ENCODE peak calls at places on chromosomes 3 and 15, in eight cellular contexts. M, Y, K, P, S, V, N and F are unnamed samples.

GRCh38 chr3:77236118-77236517 is 196.2 kb downstream of the ROBO2 start:
- DNase-seq in M (no peak), V (no peak), N (no peak), Y (no peak), K (no peak), P (no peak), S (no peak), F (no peak)

GRCh38 chr3:128481438-128481942 is 11.5 kb downstream of the GATA2 start:
- DNase-seq in P (no peak), V (peak; percentile 51), K (no peak), S (no peak), M (no peak), N (no peak), Y (no peak), F (peak; percentile 53)

GRCh38 chr15:48119277-48119676 is 1.5 kb upstream of the SLC24A5 start:
- DNase-seq in N (no peak), Y (no peak), K (no peak), P (no peak), M (no peak), V (no peak), S (no peak), F (no peak)

GRCh38 chr3:133573054-133573628 is 345 bp upstream of the CDV3 start:
- DNase-seq in P (peak; percentile 100), S (peak; percentile 100), N (peak; percentile 100), Y (peak; percentile 100), K (peak; percentile 100), M (peak; percentile 99), V (peak; percentile 100), F (peak; percentile 100)

GRCh38 chr15:52112203-52112750 is 298 bp downstream of the BCL2L10 start:
- DNase-seq in S (peak; percentile 50), K (no peak), M (no peak), Y (no peak), P (no peak), V (peak; percentile 48), N (no peak), F (peak; percentile 48)

GRCh38 chr15:100628746-100629145 is 26.4 kb downstream of the ASB7 start:
- DNase-seq in V (peak; percentile 73), Y (no peak), K (no peak), M (no peak), N (no peak), P (no peak), S (no peak), F (no peak)

GRCh38 chr3:109023656-109024254 is 70.1 kb upstream of the GUCA1C start:
- DNase-seq in P (peak; percentile 18), V (peak; percentile 64), M (no peak), N (peak; percentile 63), S (peak; percentile 27), Y (peak; percentile 21), K (peak; percentile 47), F (peak; percentile 44)

GRCh38 chr3:38829404-38829803 is 13.4 kb upstream of the SCN10A start:
- DNase-seq in M (no peak), K (peak; percentile 89), S (no peak), V (peak; percentile 73), P (peak; percentile 60), Y (no peak), N (peak; percentile 79), F (peak; percentile 73)

GRCh38 chr3:100463002-100463401 is 29.4 kb upstream of the TMEM45A start:
- DNase-seq in P (peak; percentile 62), K (peak; percentile 78), M (no peak), V (peak; percentile 90), S (peak; percentile 42), N (peak; percentile 81), Y (peak; percentile 39), F (peak; percentile 52)

GRCh38 chr3:107409365-107409764 is 32.1 kb downstream of the CCDC54 start:
- DNase-seq in V (no peak), N (no peak), S (no peak), P (no peak), K (no peak), Y (no peak), M (no peak), F (no peak)

GRCh38 chr15:57566840-57567239 is 24.9 kb upstream of the MYZAP start:
- DNase-seq in Y (no peak), M (no peak), P (no peak), N (no peak), S (peak; percentile 83), K (no peak), V (no peak), F (peak; percentile 93)

GRCh38 chr3:177468331-177468730 is 271.0 kb upstream of the TBL1XR1 start:
- DNase-seq in N (peak; percentile 96), S (no peak), M (no peak), P (peak; percentile 61), K (peak; percentile 96), Y (no peak), V (peak; percentile 76), F (no peak)

GRCh38 chr3:113953677-113954076 is 5.9 kb downstream of the ZDHHC23 start:
- DNase-seq in Y (no peak), N (no peak), S (no peak), P (peak; percentile 34), K (no peak), V (no peak), M (no peak), F (peak; percentile 33)

GRCh38 chr3:194375473-194375872 is 5.9 kb upstream of the LRRC15 start:
- DNase-seq in M (no peak), K (no peak), Y (no peak), V (no peak), P (no peak), N (no peak), S (no peak), F (peak; percentile 68)

GRCh38 chr3:66195347-66195783 is 25.4 kb upstream of the SLC25A26 start:
- DNase-seq in S (peak; percentile 36), K (peak; percentile 68), N (peak; percentile 72), M (peak; percentile 73), Y (no peak), P (peak; percentile 39), V (peak; percentile 77), F (peak; percentile 59)

GRCh38 chr3:30286007-30286669 is 320.3 kb upstream of the TGFBR2 start:
- DNase-seq in S (peak; percentile 66), V (peak; percentile 79), P (peak; percentile 93), N (peak; percentile 90), M (no peak), K (peak; percentile 88), Y (no peak), F (peak; percentile 99)

GRCh38 chr15:39578851-39579486 is 1.9 kb upstream of the THBS1 start:
- DNase-seq in Y (no peak), P (no peak), M (no peak), N (peak; percentile 31), V (peak; percentile 48), S (no peak), K (peak; percentile 52), F (peak; percentile 86)

DNA sequence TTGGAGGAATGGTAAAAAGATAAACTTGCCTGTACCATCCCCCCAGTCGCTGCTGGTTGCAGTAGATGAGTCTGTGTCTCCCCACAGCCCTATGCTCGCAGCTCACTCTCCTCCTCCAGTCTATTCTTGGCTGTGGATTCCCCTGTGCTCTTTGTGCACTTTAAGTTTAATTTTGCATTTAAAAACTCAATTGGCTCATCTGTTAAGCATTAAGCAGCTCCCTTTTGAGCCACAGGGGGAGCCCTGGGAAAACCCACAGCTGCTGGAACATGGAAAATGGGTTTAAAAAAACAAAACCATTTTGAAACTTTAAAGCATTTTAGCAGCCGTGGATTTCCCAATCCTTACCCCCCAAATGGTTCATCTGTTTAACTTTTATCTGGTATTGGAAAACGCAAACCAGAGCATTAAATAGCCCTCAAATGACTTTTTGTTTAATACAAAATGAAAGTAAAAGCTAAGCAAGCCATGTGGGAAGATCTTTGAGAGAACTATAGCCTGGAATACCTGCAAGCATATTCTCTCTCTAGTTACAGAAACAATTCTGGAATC is 536.9 kb downstream of the ZIC1 start:
- DNase-seq in N (peak; percentile 95), K (peak; percentile 95), V (peak; percentile 95), Y (no peak), S (no peak), P (peak; percentile 48), M (no peak), F (peak; percentile 68)
- H3K9ac ChIP-seq in N (no peak overlapping the region), K (peak overlapping the region; percentile 66), V (peak overlapping the region; percentile 67), Y (no peak overlapping the region), S (no peak overlapping the region), P (peak overlapping the region; percentile 36), M (no peak overlapping the region), F (no peak overlapping the region)

DNA sequence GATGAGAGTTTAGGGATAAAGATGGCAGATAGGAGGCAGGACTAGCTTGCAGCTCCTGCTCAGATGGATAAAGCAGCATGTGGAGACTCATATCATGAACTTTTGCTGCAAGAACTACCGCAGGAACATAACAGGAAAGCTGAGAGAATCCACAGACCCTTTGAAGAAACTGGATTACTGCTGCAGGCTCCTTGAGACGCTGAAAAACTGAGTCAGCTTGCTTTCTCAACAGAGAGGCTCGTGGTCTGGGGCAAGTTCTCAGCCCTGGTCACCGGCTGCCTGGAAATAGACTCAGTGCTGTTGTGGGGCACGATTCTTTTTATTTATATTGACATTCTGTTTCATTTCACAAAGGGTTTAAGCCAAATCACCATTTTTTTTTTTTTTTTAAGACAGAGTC is 28.8 kb upstream of the TRIM59 start:
- DNase-seq in V (peak; percentile 71), K (peak; percentile 70), P (no peak), M (no peak), Y (no peak), S (no peak), N (peak; percentile 19), F (no peak)
- H3K9ac ChIP-seq in V (no peak overlapping the region), K (no peak overlapping the region), P (no peak overlapping the region), M (no peak overlapping the region), Y (no peak overlapping the region), S (no peak overlapping the region), N (no peak overlapping the region), F (no peak overlapping the region)

GRCh38 chr3:157086053-157086761 is 73.7 kb downstream of the CCNL1 start:
- DNase-seq in V (no peak), Y (no peak), K (no peak), S (no peak), P (peak; percentile 47), M (no peak), N (no peak), F (no peak)
- H3K9ac ChIP-seq in V (no peak overlapping the region), Y (no peak overlapping the region), K (no peak overlapping the region), S (no peak overlapping the region), P (no peak overlapping the region), M (no peak overlapping the region), N (no peak overlapping the region), F (no peak overlapping the region)

DNA sequence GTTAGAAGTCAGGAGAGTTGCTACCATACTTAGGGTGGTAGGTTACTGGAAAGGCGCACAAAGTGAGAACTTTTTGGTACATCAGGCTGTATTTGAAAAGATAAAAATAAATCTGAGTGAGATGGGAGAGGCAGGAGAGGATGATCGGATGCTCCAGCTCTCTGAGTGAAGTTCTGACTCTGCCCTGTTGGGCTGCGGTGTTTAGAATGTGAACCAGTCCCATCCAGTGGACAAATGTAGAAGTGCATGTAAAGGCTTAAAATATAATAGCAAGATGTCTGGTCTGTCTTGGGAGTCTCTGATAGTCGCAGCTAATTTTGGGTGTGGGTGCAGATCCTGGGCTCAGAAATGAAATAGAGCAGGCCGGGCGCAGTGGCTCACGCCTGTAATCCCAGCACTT is 30.4 kb downstream of the ACKR2 start:
- DNase-seq in S (peak; percentile 49), P (peak; percentile 60), N (peak; percentile 78), K (peak; percentile 71), V (peak; percentile 90), Y (peak; percentile 38), M (no peak), F (peak; percentile 67)
- H3K9ac ChIP-seq in S (no peak overlapping the region), P (no peak overlapping the region), N (no peak overlapping the region), K (no peak overlapping the region), V (peak overlapping the region; percentile 55), Y (no peak overlapping the region), M (no peak overlapping the region), F (no peak overlapping the region)